ENCODE peak calls at places on chromosomes 5 and 9, in five cellular contexts. A is RWPE1, U is body of pancreas, V is brain microvascular endothelial cell, S is lower lobe of right lung. E is an unnamed sample.

GRCh38 chr5:77620404-77620803 is 18.1 kb downstream of the OTP start:
- DNase-seq in S (no peak), U (peak), V (no peak), A (peak), E (no peak)

GRCh38 chr9:105503873-105504272 is 54.1 kb upstream of the FKTN start:
- DNase-seq in S (no peak), U (no peak), V (no peak), A (no peak), E (no peak)

GRCh38 chr5:143749581-143750204 is 62.3 kb upstream of the HMHB1 start:
- DNase-seq in S (no peak), U (no peak), V (no peak), A (no peak), E (no peak)

GRCh38 chr9:129375845-129376244 is 197.8 kb upstream of the IER5L start:
- DNase-seq in S (no peak), V (no peak), A (no peak), U (no peak), E (no peak)

GRCh38 chr5:114101153-114101552 is 260.7 kb upstream of the KCNN2 start:
- DNase-seq in A (peak), S (no peak), U (peak), V (peak), E (no peak)

GRCh38 chr5:98796197-98796972 is 22.9 kb downstream of the RGMB start:
- DNase-seq in S (no peak), A (peak), V (peak), U (peak), E (no peak)

GRCh38 chr9:37097294-37097693 is 23.1 kb upstream of the ZCCHC7 start:
- DNase-seq in U (no peak), V (no peak), S (no peak), A (no peak), E (no peak)

GRCh38 chr5:61431923-61432620 is 100.0 kb downstream of the ZSWIM6 start:
- DNase-seq in S (no peak), U (no peak), A (no peak), V (no peak), E (no peak)

GRCh38 chr9:109317979-109318671 is 2.7 kb downstream of the EPB41L4B start:
- DNase-seq in U (peak), A (peak), S (no peak), V (no peak), E (no peak)

GRCh38 chr5:915946-916345 is 23.3 kb downstream of the TRIP13 start:
- DNase-seq in A (no peak), V (no peak), U (no peak), S (no peak), E (no peak)

GRCh38 chr5:133287500-133287899 is 235.7 kb downstream of the HSPA4 start:
- DNase-seq in A (no peak), U (peak), S (no peak), V (peak), E (peak)

GRCh38 chr5:5306696-5307095 is 115.8 kb upstream of the ICE1 start:
- DNase-seq in S (no peak), V (no peak), U (no peak), A (no peak), E (no peak)

GRCh38 chr9:136838314-136839228 is 3.7 kb upstream of the AJM1 start:
- DNase-seq in A (no peak), V (no peak), U (no peak), S (no peak), E (no peak)

GRCh38 chr5:65866837-65867508 is 59.4 kb upstream of the ERBIN start:
- DNase-seq in S (no peak), A (no peak), U (no peak), V (no peak), E (no peak)

GRCh38 chr5:175859916-175860315 is 11.5 kb upstream of the CPLX2 start:
- DNase-seq in A (no peak), V (no peak), U (no peak), S (no peak), E (no peak)

GRCh38 chr5:96687812-96688453 is 25.8 kb downstream of the CAST start:
- DNase-seq in U (no peak), A (peak), S (no peak), V (peak), E (no peak)

GRCh38 chr5:83715316-83716060 is 5.2 kb downstream of the HAPLN1 start:
- DNase-seq in U (no peak), A (no peak), S (no peak), V (no peak), E (no peak)

GRCh38 chr5:83718936-83719495 is 1.6 kb downstream of the HAPLN1 start:
- DNase-seq in S (no peak), V (no peak), U (no peak), A (no peak), E (no peak)

GRCh38 chr5:83720805-83721431 is at the start of gene HAPLN1:
- DNase-seq in U (no peak), S (no peak), A (no peak), V (no peak), E (no peak)

GRCh38 chr5:83714780-83715179 is 5.9 kb downstream of the HAPLN1 start:
- DNase-seq in U (no peak), V (no peak), A (no peak), S (no peak), E (no peak)

DNA sequence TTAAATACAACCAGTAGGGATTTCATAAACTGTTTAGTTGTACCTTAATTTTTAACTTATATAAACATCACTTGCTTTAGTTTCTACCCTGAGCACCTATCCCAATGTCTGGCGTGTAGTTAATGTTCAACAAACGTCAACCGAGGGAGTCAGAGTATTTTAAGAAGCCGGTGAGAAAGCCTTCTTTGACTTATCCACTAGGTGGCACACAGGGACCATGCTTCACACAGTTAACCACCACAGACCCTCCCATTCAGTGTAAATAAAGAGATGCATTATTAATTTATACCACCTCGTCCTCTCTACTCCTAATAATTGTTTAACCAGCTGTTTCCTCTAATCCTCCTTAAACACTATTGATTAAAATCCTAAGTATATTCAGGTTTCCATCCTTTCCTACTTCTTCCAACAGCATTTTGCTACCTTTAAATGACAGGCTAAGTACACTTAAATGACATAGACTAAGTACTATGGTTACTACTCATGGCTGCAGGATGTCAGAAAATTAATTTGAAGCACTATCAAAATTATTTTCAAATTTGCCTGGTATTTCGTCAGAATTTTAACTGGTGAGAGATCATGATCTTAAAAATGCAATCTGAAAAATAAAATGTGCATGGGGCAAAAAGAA is 2.3 kb downstream of the HAPLN1 start:
- DNase-seq in A (peak), V (peak), U (peak), S (no peak), E (no peak)
- TF ChIP-seq CTCF in A (peak), V (peak), U (peak), S (peak), E (peak)

GRCh38 chr5:55037046-55037771 is 13.2 kb downstream of the GZMK start:
- DNase-seq in S (no peak), U (no peak), A (no peak), V (no peak), E (no peak)
- TF ChIP-seq CTCF in S (no peak), U (no peak), A (no peak), V (peak), E (no peak)

GRCh38 chr5:93591323-93591945 is 8.4 kb downstream of the NR2F1 start:
- DNase-seq in V (no peak), A (no peak), U (no peak), S (no peak), E (no peak)
- TF ChIP-seq CTCF in V (no peak), A (no peak), U (no peak), S (no peak), E (no peak)

DNA sequence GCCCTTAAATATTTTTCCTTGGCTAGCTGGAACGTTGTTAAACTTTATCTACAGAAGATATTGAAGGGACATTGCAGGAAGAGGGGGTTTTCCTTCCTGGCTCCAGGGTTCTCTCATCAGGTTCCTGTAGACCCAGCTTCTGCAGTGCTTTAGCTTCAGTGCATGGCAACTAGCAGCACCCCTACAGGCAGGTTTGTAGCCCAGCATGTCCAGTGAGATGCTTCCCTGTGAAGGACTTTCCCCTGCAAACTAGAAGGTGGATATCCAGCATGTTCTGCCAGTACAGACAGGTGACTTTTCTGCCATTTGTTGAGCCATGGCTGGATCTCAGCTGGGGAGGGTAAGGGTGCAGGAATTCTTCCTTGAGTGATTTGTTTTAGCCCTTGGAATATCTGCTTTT is 10.4 kb downstream of the CCL28 start:
- DNase-seq in A (no peak), U (no peak), S (no peak), V (no peak), E (no peak)
- TF ChIP-seq CTCF in A (no peak), U (no peak), S (no peak), V (peak), E (peak)

GRCh38 chr9:93120846-93121315 is 13.2 kb downstream of the NINJ1 start:
- DNase-seq in V (no peak), S (peak), A (no peak), U (peak), E (peak)

GRCh38 chr9:93119703-93119952 is 14.4 kb downstream of the NINJ1 start:
- DNase-seq in V (no peak), A (no peak), U (no peak), S (no peak), E (no peak)

GRCh38 chr9:93121316-93122241 is 12.5 kb downstream of the NINJ1 start:
- DNase-seq in U (peak), S (peak), V (no peak), A (no peak), E (peak)

GRCh38 chr9:93118863-93119702 is 15.0 kb downstream of the NINJ1 start:
- DNase-seq in A (no peak), S (peak), U (peak), V (no peak), E (peak)

GRCh38 chr9:93119953-93120845 is 13.9 kb downstream of the NINJ1 start:
- DNase-seq in V (peak), U (peak), A (peak), S (peak), E (peak)
- TF ChIP-seq CTCF in V (peak), U (peak), A (no peak), S (peak), E (peak)

E was measured in right lobe of liver.